ENCODE peak calls at places on chromosomes 13 and 19, in seven cellular contexts. K, N, D, L, V, J and P are unnamed samples.

GRCh38 chr19:7865262-7865911 is 8.8 kb downstream of the PRR36 start:
- DNase-seq in K (no peak), N (no peak), D (no peak), L (no peak), V (no peak), J (no peak), P (peak; percentile 34)

GRCh38 chr19:34676697-34677385 is at the start of gene SCGB2B2:
- DNase-seq in K (no peak), N (peak; percentile 27), D (no peak), L (no peak), V (peak; percentile 95), J (no peak), P (no peak)

GRCh38 chr19:37317403-37318209 is 53.3 kb upstream of the ZNF527 start:
- DNase-seq in K (peak; percentile 99), N (peak; percentile 99), D (peak; percentile 94), L (peak; percentile 77), V (peak; percentile 98), J (peak; percentile 99), P (peak; percentile 97)

GRCh38 chr13:22107549-22107948 is 436.7 kb downstream of the FGF9 start:
- DNase-seq in K (no peak), N (no peak), D (no peak), L (no peak), V (no peak), J (no peak), P (no peak)

GRCh38 chr19:45420356-45420755 is 3.4 kb downstream of the ERCC1 start:
- DNase-seq in K (no peak), N (no peak), D (no peak), L (no peak), V (no peak), J (no peak), P (no peak)

GRCh38 chr19:35644206-35644986 is 2.9 kb downstream of the ETV2 start:
- DNase-seq in K (peak; percentile 77), N (peak; percentile 74), D (peak; percentile 93), L (peak; percentile 82), V (peak; percentile 98), J (peak; percentile 90), P (peak; percentile 99)

GRCh38 chr13:40334031-40334430 is 332.4 kb downstream of the FOXO1 start:
- DNase-seq in K (no peak), N (no peak), D (no peak), L (no peak), V (no peak), J (no peak), P (no peak)

GRCh38 chr13:90884066-90884465 is 463.4 kb upstream of the MIR17HG start:
- DNase-seq in K (no peak), N (no peak), D (no peak), L (no peak), V (no peak), J (no peak), P (no peak)

GRCh38 chr13:30932481-30933333 is at the start of gene TEX26:
- DNase-seq in K (no peak), N (no peak), D (no peak), L (no peak), V (no peak), J (no peak), P (no peak)

GRCh38 chr13:91249370-91249769 is 98.1 kb upstream of the MIR17HG start:
- DNase-seq in K (no peak), N (no peak), D (no peak), L (no peak), V (no peak), J (no peak), P (no peak)

GRCh38 chr13:62280590-62280989 is 864.9 kb upstream of the PCDH20 start:
- DNase-seq in K (no peak), N (no peak), D (no peak), L (no peak), V (no peak), J (no peak), P (no peak)

GRCh38 chr13:110319774-110320509 is 12.9 kb downstream of the COL4A2 start:
- DNase-seq in K (no peak), N (peak; percentile 64), D (peak; percentile 54), L (no peak), V (no peak), J (peak; percentile 78), P (no peak)

GRCh38 chr13:50780201-50781015 is 63.1 kb downstream of the DLEU7 start:
- DNase-seq in K (no peak), N (no peak), D (no peak), L (no peak), V (no peak), J (no peak), P (no peak)

GRCh38 chr19:43812689-43813088 is 10.4 kb upstream of the LYPD5 start:
- DNase-seq in K (no peak), N (no peak), D (no peak), L (no peak), V (no peak), J (no peak), P (no peak)

GRCh38 chr13:31922724-31923123 is 108.8 kb upstream of the FRY start:
- DNase-seq in K (no peak), N (no peak), D (no peak), L (no peak), V (no peak), J (no peak), P (no peak)

GRCh38 chr13:48994731-48995130 is 19.0 kb downstream of the FNDC3A start:
- DNase-seq in K (no peak), N (no peak), D (no peak), L (no peak), V (no peak), J (peak; percentile 39), P (no peak)

GRCh38 chr19:11361037-11361770 is 6.0 kb downstream of the PLPPR2 start:
- DNase-seq in K (no peak), N (no peak), D (no peak), L (no peak), V (peak; percentile 77), J (no peak), P (peak; percentile 85)

GRCh38 chr13:92260363-92260762 is 861.9 kb downstream of the GPC5 start:
- DNase-seq in K (no peak), N (no peak), D (no peak), L (no peak), V (no peak), J (no peak), P (no peak)

GRCh38 chr13:44801990-44802389 is 187.3 kb downstream of the NUFIP1 start:
- DNase-seq in K (no peak), N (peak; percentile 56), D (no peak), L (no peak), V (no peak), J (peak; percentile 90), P (peak; percentile 41)

GRCh38 chr19:3129112-3129511 is 6.7 kb upstream of the GNA15 start:
- DNase-seq in K (no peak), N (peak; percentile 43), D (no peak), L (no peak), V (no peak), J (peak; percentile 78), P (no peak)